ENCODE peak calls at places on chromosome 19, in five cellular contexts. W is GM12878, F is K562, B is HepG2, U is GM12892. J is an unnamed sample.

GRCh38 chr19:53086949-53087348 is 16.3 kb downstream of the ZNF160 start:
- DNase-seq in W (no peak), F (no peak), B (no peak), U (no peak), J (no peak)

GRCh38 chr19:40464059-40465024 is 1.2 kb downstream of the BLVRB start:
- DNase-seq in W (no peak), F (peak), B (peak), U (no peak), J (no peak)

GRCh38 chr19:55355213-55355821 is 798 bp upstream of the COX6B2 start:
- DNase-seq in W (no peak), F (no peak), B (no peak), U (no peak), J (no peak)

GRCh38 chr19:17944301-17944700 is 11.5 kb downstream of the CCDC124 start:
- DNase-seq in W (no peak), F (no peak), B (no peak), U (no peak), J (no peak)

GRCh38 chr19:6018786-6019185 is 40.8 kb upstream of the RANBP3 start:
- DNase-seq in W (no peak), F (peak), B (no peak), U (no peak), J (no peak)

GRCh38 chr19:37990362-37990761 is 83.4 kb downstream of the SIPA1L3 start:
- DNase-seq in W (no peak), F (no peak), B (no peak), U (no peak), J (no peak)

GRCh38 chr19:56079609-56080008 is 41.5 kb downstream of the ZNF787 start:
- DNase-seq in W (no peak), F (no peak), B (no peak), U (peak), J (no peak)

GRCh38 chr19:49879243-49879960 is 1.9 kb downstream of the TBC1D17 start:
- DNase-seq in W (no peak), F (no peak), B (no peak), U (no peak), J (no peak)

GRCh38 chr19:31312629-31313244 is 36.5 kb downstream of the TSHZ3 start:
- DNase-seq in W (no peak), F (no peak), B (no peak), U (no peak), J (no peak)
- TF ChIP-seq POLR2AphosphoS5 in W (no peak), F (no peak), B (no peak), U (no peak), J (no peak)

DNA sequence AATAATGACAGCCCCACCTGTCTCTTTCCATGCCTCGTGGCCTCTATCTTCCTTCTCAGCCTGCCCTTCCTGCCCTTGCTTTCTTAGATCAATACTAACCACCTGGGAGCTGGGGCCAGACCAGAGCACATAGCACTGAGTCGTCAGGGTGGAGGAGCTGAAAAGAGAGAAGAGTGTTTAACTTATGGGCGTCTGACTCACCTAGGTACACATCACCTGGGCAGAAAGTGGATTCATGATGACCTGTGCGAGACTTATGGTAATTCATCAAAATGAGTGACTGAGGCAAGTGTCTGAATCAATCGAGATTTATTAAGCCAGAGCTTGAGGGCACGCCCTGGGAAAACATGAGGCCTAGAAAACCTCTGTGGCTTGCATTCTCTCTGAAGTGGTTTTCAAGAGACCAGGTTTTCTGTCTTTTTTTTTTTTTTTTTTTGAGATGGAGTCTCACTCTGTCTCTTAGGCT is 19.2 kb downstream of the CEACAM6 start:
- DNase-seq in W (no peak), F (no peak), B (no peak), U (no peak), J (no peak)
- TF ChIP-seq TAF1 in W (no peak), F (no peak), B (no peak), U (no peak), J (no peak)

GRCh38 chr19:14005381-14006084 is 587 bp downstream of the RFX1 start:
- DNase-seq in W (peak), F (peak), B (peak), U (peak), J (peak)
- TF ChIP-seq POLR2A in W (peak), F (peak), B (peak), U (peak), J (peak)

DNA sequence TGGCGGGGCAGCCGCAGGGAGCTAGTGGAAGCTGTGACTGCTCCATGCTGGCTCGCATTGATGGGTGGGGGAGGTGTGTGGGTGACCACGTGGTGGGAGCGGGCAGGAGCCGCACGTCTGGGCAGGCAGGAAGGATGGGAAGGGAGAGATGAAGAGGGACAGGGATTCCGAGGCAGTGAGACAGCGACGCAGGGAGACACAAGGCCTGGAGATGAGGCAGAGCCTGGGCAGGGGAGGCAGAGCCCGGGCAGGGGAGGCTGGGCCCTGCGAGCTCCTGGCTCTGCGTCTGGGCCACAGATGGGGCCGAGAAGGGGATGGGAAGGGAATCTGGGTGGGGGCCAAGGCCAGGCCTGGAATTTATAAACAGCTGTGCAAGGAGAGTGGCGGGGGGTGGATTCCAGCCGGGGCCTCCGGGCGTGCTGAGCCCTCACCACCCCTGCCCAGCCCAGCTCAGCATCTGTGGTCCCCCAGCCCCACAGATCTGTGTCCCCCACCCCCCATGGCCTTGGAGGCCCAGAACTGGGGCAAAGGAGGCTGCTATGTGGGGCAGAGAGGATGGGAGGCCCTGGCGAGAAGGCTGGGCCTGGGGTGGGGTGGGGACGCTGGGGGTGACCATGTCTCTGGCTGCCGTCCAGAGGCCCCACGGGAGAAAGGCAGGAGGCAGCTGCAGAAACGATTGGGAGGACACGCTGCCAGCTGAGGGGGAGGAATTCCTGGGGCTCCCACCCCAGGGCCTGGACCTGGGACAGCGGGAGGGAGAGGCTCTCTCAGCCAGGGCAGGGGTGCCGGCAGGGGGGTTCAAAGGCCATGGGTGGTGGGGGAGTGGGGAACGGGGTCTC is 6.0 kb downstream of the EHD2 start:
- DNase-seq in W (no peak), F (no peak), B (peak), U (no peak), J (no peak)
- TF ChIP-seq POLR2AphosphoS5 in W (no peak), F (no peak), B (no peak), U (no peak), J (no peak)

DNA sequence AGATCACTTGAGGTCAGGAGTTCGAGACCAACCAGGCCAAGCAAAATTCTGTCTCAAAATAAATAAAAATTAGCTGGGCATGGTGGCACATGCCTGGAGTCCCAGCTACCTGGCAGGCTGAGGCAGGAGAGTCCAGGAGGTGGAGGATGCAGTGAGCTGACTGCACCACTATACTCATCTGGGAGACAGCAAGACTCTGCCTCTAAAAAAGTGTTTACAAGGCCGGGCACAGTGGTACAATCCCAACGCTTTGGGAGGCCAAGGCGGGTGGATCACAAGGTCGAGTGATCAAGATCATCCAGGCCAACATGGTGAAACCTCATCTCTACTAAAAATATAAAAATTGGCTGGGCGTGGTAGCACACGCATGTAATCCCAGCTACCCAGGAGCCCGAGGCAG is 4.2 kb upstream of the DAPK3 start:
- DNase-seq in W (no peak), F (no peak), B (no peak), U (no peak), J (no peak)
- TF ChIP-seq TAF1 in W (no peak), F (no peak), B (no peak), U (no peak), J (no peak)

DNA sequence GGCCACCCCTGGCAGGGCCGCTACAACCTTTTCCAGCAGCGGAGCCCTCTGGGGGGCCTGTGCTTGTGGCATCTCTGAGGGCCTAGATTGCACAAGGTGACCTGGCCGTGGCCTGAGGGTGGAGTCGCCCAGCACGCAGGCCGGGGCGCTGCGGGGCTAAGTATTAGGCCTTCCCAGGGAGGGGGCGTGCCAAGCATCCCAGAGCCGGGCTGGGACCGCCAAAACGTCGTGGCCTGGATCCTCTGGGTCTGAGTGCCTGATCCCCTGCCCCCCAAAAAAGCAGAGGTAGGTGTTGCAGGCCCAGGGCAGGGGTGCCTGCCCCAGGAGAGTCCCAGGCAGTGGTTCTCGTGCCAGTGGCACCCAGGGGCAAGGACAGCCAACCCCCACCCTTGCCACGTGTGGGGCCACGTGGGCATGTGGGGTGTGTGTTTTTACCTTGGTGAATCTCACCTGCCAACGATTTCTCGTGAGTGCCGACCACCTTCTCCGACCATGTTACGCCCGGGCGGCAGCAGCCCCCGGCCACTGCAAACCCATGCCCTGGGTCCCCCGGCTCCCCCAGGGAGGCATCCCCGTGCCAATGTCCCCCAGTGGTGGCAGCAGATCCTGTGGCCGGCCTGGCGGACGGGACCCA is 12.6 kb upstream of the GNA15 start:
- DNase-seq in W (no peak), F (no peak), B (no peak), U (no peak), J (no peak)
- TF ChIP-seq POLR2A in W (no peak), F (no peak), B (no peak), U (no peak), J (no peak)

J was measured in GM12891.